ENCODE peak calls at places on chromosomes 6 and 20, in four cellular contexts. K is SK-N-SH, M is GM12878, O is K562. L is an unnamed sample.
A peak's percentile ranks its signal among the peaks of the same experiment; 100 is the strongest.

GRCh38 chr6:23180504-23181293 is 611.3 kb downstream of the HDGFL1 start:
- DNase-seq in M (no peak), K (peak; percentile 64), O (no peak), L (no peak)

GRCh38 chr6:42190784-42191183 is 4.0 kb downstream of the GUCA1B start:
- DNase-seq in K (no peak), M (no peak), O (no peak), L (no peak)

GRCh38 chr6:144786825-144787224 is 501.7 kb downstream of the UTRN start:
- DNase-seq in M (no peak), O (no peak), K (no peak), L (no peak)

GRCh38 chr20:5918856-5919633 is 31.3 kb downstream of the TRMT6 start:
- DNase-seq in K (no peak), O (no peak), M (no peak), L (peak; percentile 53)

GRCh38 chr6:105596284-105596755 is 193.4 kb upstream of the PREP start:
- DNase-seq in M (no peak), K (no peak), O (no peak), L (no peak)

GRCh38 chr6:19812512-19813119 is 24.6 kb upstream of the ID4 start:
- DNase-seq in K (peak; percentile 36), O (peak; percentile 33), M (no peak), L (peak; percentile 67)

GRCh38 chr20:35579196-35579595 is 36.4 kb upstream of the SPAG4 start:
- DNase-seq in O (no peak), K (no peak), M (no peak), L (no peak)

GRCh38 chr6:52975580-52975979 is 19.5 kb downstream of the GSTA4 start:
- DNase-seq in O (no peak), K (no peak), M (no peak), L (no peak)

GRCh38 chr6:160887616-160888015 is 104.0 kb upstream of the MAP3K4 start:
- DNase-seq in K (no peak), O (no peak), M (no peak), L (no peak)

GRCh38 chr6:111714403-111715270 is 109.0 kb upstream of the TRAF3IP2 start:
- DNase-seq in O (no peak), K (no peak), M (no peak), L (no peak)

GRCh38 chr6:125952764-125953501 is 3.6 kb upstream of the HINT3 start:
- DNase-seq in O (no peak), K (peak; percentile 32), M (no peak), L (peak; percentile 65)

GRCh38 chr6:170371588-170371987 is 65.0 kb downstream of the FAM120B start:
- DNase-seq in M (no peak), K (peak; percentile 80), O (no peak), L (no peak)

GRCh38 chr6:5136856-5137255 is 51.7 kb downstream of the PPP1R3G start:
- DNase-seq in K (no peak), O (no peak), M (no peak), L (no peak)

GRCh38 chr6:18742406-18742805 is 355.3 kb downstream of the RNF144B start:
- DNase-seq in M (no peak), O (no peak), K (no peak), L (no peak)

GRCh38 chr20:5996765-5997164 is 46.3 kb downstream of the MCM8 start:
- DNase-seq in K (no peak), O (no peak), M (peak; percentile 40), L (no peak)

DNA sequence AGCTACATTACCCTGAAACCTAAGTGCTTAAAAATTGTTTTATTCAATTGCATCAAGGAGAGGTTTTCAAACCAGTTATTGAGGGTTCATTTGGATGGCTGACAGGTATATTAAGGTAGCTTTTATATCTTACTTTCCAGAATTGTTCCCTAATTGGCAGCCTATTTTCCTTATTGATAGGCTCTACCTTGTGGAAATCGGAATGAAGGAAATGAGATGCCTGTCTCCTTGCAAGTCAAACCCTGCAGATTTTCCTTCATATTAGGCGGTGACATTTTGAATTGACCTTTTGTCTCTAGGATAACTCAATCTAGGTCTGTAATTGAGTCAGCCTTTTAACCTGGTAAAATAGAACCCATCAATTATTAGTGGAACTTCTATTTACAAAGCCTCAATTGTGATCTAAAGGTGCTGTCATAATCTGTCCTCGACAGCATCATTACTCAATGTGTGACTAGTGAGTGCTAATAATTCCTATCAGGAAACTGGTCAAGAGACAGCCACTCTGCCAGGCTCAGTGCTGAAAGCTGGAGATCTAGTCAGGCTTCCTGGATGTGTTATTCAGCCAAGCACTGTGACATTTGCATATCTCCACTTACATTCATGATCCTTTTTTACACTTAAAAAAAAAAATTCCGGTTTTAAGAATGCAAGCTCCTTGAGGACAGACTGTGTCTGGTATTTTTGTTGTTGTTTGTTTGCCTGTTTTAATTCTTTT is 20.1 kb downstream of the OPRM1 start:
- DNase-seq in O (no peak), M (no peak), K (no peak), L (no peak)
- TF ChIP-seq ZBTB33 in O (no peak), M (no peak), K (no peak), L (no peak)

GRCh38 chr20:31476648-31477220 is 1.6 kb downstream of the REM1 start:
- DNase-seq in O (no peak), K (no peak), M (no peak), L (no peak)
- TF ChIP-seq FOXM1 in O (no peak), K (no peak), M (no peak), L (no peak)

GRCh38 chr6:151176941-151177760 is 62.6 kb upstream of the AKAP12 start:
- DNase-seq in K (no peak), O (no peak), M (no peak), L (no peak)
- TF ChIP-seq ZBTB33 in K (no peak), O (no peak), M (no peak), L (no peak)

DNA sequence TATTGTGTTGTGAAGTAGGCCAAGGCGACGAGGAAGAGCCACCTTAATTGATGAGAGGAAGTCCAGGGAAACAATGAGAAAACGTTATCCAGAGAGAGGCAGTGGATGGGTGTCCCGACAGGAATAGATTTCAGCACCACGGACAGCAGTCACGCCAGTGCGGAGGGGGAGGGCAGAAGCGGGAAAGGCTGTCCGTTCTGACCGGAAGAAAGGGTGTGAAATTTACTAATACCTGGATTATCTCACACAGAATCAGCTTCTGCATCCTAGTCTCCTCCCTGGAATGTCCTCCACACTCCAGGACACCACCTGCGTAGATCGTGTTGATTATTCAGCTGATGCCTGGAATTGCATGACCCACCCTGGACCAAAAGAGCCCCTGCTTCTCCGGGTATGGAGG is 7.4 kb upstream of the BPIFA3 start:
- DNase-seq in O (peak; percentile 71), K (no peak), M (no peak), L (peak; percentile 74)
- TF ChIP-seq FOXM1 in O (no peak), K (no peak), M (no peak), L (peak; percentile 56)

DNA sequence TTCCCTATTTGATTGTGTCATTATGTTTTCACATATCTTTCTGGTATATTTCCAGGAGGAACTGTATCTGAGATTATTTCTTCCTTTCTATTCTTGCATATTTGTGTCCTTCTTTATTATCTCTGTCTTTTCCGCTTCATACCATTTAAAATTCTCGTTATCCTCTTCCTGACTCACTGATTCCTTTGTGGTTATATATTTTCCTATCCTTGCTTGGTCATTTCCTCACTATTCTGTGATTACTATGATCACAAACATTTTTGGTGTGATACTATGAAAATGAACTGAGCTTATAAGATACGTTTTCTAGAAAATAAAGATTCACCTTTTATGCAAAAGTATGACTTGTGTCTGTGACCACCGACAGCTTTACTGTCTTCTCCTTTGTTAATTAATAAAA is 26.6 kb upstream of the MYCT1 start:
- DNase-seq in M (no peak), O (no peak), K (no peak), L (no peak)
- TF ChIP-seq ZBTB33 in M (no peak), O (no peak), K (no peak), L (no peak)

GRCh38 chr20:60073086-60073485 is 114.9 kb downstream of the CDH26 start:
- DNase-seq in K (no peak), O (no peak), M (no peak), L (no peak)

GRCh38 chr20:60073504-60073903 is 115.3 kb downstream of the CDH26 start:
- DNase-seq in O (no peak), M (no peak), K (no peak), L (no peak)

GRCh38 chr20:60080401-60080800 is 122.2 kb downstream of the CDH26 start:
- DNase-seq in O (no peak), K (no peak), M (no peak), L (no peak)

GRCh38 chr20:60074276-60074675 is 116.1 kb downstream of the CDH26 start:
- DNase-seq in O (no peak), K (no peak), M (no peak), L (no peak)

DNA sequence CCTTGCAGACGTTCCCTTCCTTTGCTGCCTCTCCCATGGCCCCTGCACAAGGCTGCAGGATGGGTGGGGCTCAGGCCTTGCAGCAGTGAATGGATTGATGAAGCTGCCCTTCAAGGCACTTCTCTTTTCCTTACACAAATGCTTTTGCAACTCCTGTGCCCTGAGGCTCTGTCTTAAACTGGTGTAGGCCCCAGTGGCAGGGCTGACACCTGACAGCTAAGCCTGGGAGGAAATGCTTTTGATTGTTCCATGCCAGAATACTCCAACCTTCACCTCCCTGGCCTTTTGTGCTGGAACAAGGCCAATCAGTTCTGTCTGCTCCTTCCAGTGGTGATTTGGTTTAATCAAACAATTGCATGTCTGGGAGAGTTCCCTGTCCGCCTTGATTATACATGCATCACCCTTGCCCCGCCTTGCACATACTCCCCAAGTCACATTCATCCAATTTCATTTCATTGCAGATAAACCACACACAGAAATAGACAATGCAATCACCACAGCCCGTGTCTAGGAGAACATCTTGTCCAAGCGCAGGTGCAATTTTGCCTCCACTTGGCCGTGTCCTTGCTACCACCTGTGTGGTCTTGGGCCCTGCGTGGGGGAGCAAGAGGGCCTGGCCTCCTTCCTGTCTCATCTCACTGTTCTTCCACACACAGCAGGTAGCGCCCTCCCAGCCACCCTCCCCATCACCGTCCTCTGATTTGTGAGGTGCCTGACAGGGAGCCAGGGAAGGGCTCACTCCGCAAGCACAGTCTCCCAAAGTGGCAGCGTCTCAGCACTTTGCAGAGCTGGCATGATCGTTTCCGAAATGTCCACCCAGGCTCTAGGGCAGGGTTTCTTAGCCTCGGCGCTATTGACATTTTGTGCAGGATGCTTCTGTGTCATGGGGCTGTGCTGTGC is 120.4 kb downstream of the CDH26 start:
- DNase-seq in K (no peak), O (no peak), M (no peak), L (no peak)
- TF ChIP-seq FOXM1 in K (no peak), O (no peak), M (no peak), L (no peak)

DNA sequence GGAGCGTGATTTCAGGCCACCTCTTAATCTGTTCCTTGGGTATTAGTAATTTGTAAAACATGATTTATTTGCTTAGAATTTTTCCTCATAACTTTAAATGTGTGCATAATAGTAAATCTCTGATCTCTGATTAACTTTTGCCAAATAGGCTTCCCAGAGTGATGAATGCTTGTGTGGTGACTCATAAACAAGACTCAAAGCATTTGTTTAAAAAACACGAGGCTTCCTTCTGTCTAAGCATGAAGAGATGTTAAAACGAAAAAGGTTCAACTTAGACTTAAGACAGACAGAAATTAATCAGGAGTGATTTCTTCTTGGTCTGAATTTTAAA is 337.0 kb downstream of the CDH4 start:
- DNase-seq in K (no peak), M (no peak), O (no peak), L (no peak)
- TF ChIP-seq ZBTB33 in K (no peak), M (no peak), O (no peak), L (no peak)